ENCODE peak calls at places on chromosome 11, in seven cellular contexts. Y, Z, F, S, B, P and K are unnamed samples.

GRCh38 chr11:62787005-62787759 is at the start of gene TMEM179B:
- DNase-seq in B (peak), Z (peak), P (no peak), S (peak), F (peak), Y (peak), K (peak)

GRCh38 chr11:63537293-63538101 is 889 bp downstream of the PLAAT4 start:
- DNase-seq in F (peak), P (no peak), Y (peak), S (peak), B (peak), Z (peak), K (peak)

GRCh38 chr11:6755303-6755952 is 16.3 kb downstream of the OR2AG2 start:
- DNase-seq in S (peak), B (peak), Z (peak), P (no peak), Y (peak), F (peak), K (peak)

GRCh38 chr11:66472054-66472453 is 5.3 kb downstream of the PELI3 start:
- DNase-seq in F (no peak), Y (no peak), B (no peak), S (no peak), Z (no peak), P (no peak), K (no peak)

GRCh38 chr11:85595285-85595884 is 31.8 kb downstream of the DLG2 start:
- DNase-seq in F (peak), B (peak), S (peak), Y (no peak), P (no peak), Z (no peak), K (peak)

GRCh38 chr11:47590026-47590861 is 3.8 kb downstream of the FAM180B start:
- DNase-seq in F (no peak), Y (no peak), B (no peak), Z (no peak), P (no peak), S (no peak), K (no peak)

GRCh38 chr11:108824601-108825000 is 159.7 kb downstream of the DDX10 start:
- DNase-seq in S (no peak), B (no peak), F (peak), Y (no peak), Z (no peak), P (no peak), K (no peak)

GRCh38 chr11:57379732-57380131 is 1.2 kb downstream of the PRG3 start:
- DNase-seq in Z (no peak), P (peak), Y (no peak), F (peak), S (peak), B (peak), K (no peak)

GRCh38 chr11:34203377-34203801 is 98.0 kb downstream of the NAT10 start:
- DNase-seq in F (no peak), S (no peak), Z (no peak), P (no peak), B (no peak), Y (no peak), K (no peak)

GRCh38 chr11:69470793-69471192 is 10.7 kb upstream of the LINC01488 start:
- DNase-seq in B (no peak), Y (no peak), S (no peak), P (no peak), F (no peak), Z (no peak), K (no peak)

GRCh38 chr11:6404341-6405038 is 14.2 kb downstream of the SMPD1 start:
- DNase-seq in P (no peak), F (peak), Z (no peak), B (no peak), Y (no peak), S (no peak), K (no peak)

GRCh38 chr11:124716596-124716995 is 23.1 kb upstream of the NRGN start:
- DNase-seq in Y (no peak), B (no peak), Z (no peak), F (peak), S (no peak), P (no peak), K (no peak)

GRCh38 chr11:93842461-93842860 is 8.0 kb downstream of the VSTM5 start:
- DNase-seq in P (no peak), B (no peak), Z (no peak), Y (no peak), F (peak), S (no peak), K (peak)

GRCh38 chr11:87662287-87662686 is 513.0 kb downstream of the RAB38 start:
- DNase-seq in S (no peak), Z (no peak), P (no peak), F (no peak), B (no peak), Y (no peak), K (no peak)

GRCh38 chr11:72789493-72790131 is 4.2 kb downstream of the STARD10 start:
- DNase-seq in F (peak), S (peak), B (peak), Y (no peak), P (no peak), Z (no peak), K (peak)

GRCh38 chr11:48062649-48063048 is 82.3 kb downstream of the PTPRJ start:
- DNase-seq in S (no peak), F (no peak), Y (no peak), P (no peak), Z (no peak), B (no peak), K (no peak)